ENCODE peak calls at places on chromosomes 16 and 17, in ten cellular contexts. Y is AG04450; Z is fibroblast of lung; V is upper lobe of right lung; L is CD8-positive, alpha-beta T cell; D is lung; N is astrocyte of the spinal cord; T is A549; C is uterus; S is BJ. W is an unnamed sample.

GRCh38 chr17:67246648-67247415 is 1.8 kb upstream of the HELZ start:
- DNase-seq in Y (no peak), Z (peak; percentile 73), V (peak; percentile 83), L (peak; percentile 61), D (peak; percentile 83), N (peak; percentile 55), T (peak; percentile 71), C (peak; percentile 32), S (no peak), W (peak; percentile 58)

GRCh38 chr17:57481901-57482300 is 225.6 kb downstream of the MSI2 start:
- DNase-seq in Y (peak; percentile 96), Z (peak; percentile 100), V (no peak), L (no peak), D (no peak), N (peak; percentile 98), T (no peak), C (peak; percentile 63), S (peak; percentile 92), W (peak; percentile 91)

GRCh38 chr17:74737299-74738050 is 419 bp downstream of the RAB37 start:
- DNase-seq in Y (no peak), Z (peak; percentile 11), V (no peak), L (peak; percentile 75), D (no peak), N (no peak), T (peak; percentile 80), C (no peak), S (no peak), W (peak; percentile 9)

GRCh38 chr16:561957-562938 is 2.1 kb downstream of the PRR35 start:
- DNase-seq in Y (no peak), Z (no peak), V (no peak), L (no peak), D (no peak), N (no peak), T (no peak), C (no peak), S (no peak), W (no peak)

GRCh38 chr16:11784048-11784780 is 12.8 kb downstream of the ZC3H7A start:
- DNase-seq in Y (no peak), Z (peak; percentile 20), V (peak; percentile 32), L (no peak), D (no peak), N (no peak), T (no peak), C (no peak), S (no peak), W (no peak)

GRCh38 chr17:61299517-61300513 is 99.8 kb upstream of the TBX2 start:
- DNase-seq in Y (no peak), Z (no peak), V (no peak), L (no peak), D (no peak), N (no peak), T (no peak), C (no peak), S (no peak), W (no peak)

GRCh38 chr17:67435122-67435521 is 58.0 kb downstream of the PITPNC1 start:
- DNase-seq in Y (no peak), Z (no peak), V (no peak), L (peak; percentile 69), D (no peak), N (no peak), T (no peak), C (no peak), S (no peak), W (peak; percentile 49)

GRCh38 chr17:63414222-63414621 is 31.9 kb downstream of the CYB561 start:
- DNase-seq in Y (no peak), Z (no peak), V (no peak), L (no peak), D (no peak), N (no peak), T (no peak), C (no peak), S (no peak), W (no peak)

GRCh38 chr16:63187638-63188037 is 1151.4 kb upstream of the CDH8 start:
- DNase-seq in Y (no peak), Z (no peak), V (no peak), L (no peak), D (no peak), N (no peak), T (no peak), C (no peak), S (no peak), W (no peak)

GRCh38 chr16:63188076-63188771 is 1152.0 kb upstream of the CDH8 start:
- DNase-seq in Y (no peak), Z (no peak), V (no peak), L (no peak), D (no peak), N (no peak), T (no peak), C (no peak), S (no peak), W (no peak)

DNA sequence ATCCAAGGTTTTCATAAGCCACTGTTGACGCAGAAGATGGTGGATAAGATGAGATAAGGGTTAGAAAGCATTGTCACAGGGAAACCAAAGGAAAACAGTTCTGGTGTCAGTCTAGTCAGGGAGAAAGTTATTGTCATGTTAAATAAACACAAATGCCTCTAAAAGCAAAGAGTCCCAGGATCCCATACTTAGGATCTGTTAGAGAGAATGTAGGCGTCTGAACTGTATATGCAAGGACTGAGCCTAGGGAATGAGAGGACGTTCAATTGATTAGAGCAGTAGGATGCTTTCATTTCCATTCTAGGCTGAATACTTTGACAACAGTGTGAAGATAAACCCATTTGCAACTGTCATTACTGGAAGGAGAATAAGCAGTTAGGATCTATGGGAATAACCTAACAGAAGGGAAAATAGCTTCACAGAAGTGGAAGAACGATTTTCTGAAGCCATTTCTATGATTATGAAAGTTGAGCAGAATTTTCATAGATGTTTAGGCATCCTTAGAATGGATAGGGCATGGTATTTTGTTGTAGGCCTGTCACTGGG is 1149.1 kb upstream of the CDH8 start:
- DNase-seq in Y (no peak), Z (no peak), V (no peak), L (no peak), D (no peak), N (no peak), T (no peak), C (no peak), S (no peak), W (no peak)
- H3K4me3 ChIP-seq in Y (no peak overlapping the region), Z (no peak overlapping the region), V (no peak overlapping the region), L (no peak overlapping the region), D (no peak overlapping the region), N (no peak overlapping the region), T (no peak overlapping the region), C (no peak overlapping the region), S (no peak overlapping the region), W (no peak overlapping the region)

DNA sequence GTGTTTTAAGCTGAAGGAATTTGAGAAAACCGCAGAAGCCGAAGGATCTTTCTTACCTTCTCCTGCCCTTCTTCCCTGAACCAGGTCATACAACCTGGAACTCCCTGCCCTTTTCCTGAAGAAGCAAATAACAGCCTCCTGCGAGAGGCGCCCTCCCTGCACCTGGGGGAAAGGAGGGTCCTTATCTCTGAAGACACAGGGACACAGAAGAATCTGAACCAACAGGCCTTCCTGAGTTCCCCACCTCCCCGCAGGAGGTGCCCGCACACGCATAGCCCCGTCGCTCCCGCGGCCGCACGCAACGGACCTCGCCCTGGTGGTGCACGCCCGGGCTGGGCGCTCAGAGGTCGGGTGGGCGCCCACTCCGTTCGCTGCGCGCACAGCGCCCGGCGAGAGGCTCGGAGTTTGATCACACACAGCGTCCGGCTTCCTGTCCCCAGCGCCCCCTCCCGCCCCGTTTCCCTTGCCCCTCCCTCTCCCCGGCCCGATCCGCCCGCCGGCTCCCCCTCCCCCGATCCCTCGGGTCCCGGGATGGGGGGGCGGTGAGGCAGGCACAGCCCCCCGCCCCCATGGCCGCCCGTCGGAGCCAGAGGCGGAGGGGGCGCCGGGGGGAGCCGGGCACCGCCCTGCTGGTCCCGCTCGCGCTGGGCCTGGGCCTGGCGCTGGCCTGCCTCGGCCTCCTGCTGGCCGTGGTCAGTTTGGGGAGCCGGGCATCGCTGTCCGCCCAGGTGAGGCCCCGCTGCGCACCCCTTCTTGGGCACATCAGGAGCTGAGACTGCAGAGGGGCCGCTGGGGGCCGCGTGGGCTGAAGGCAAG is at the start of gene TNFSF12:
- DNase-seq in Y (no peak), Z (peak; percentile 38), V (peak; percentile 88), L (peak; percentile 80), D (peak; percentile 63), N (no peak), T (no peak), C (peak; percentile 68), S (no peak), W (no peak)
- TF ChIP-seq CTCF in Y (no peak), Z (peak; percentile 14), V (peak; percentile 18), L (no peak), D (no peak), N (peak; percentile 18), T (peak; percentile 19), C (no peak), S (peak; percentile 25), W (no peak)

GRCh38 chr16:27334192-27334764 is 20.5 kb downstream of the IL4R start:
- DNase-seq in Y (no peak), Z (no peak), V (no peak), L (no peak), D (no peak), N (no peak), T (no peak), C (no peak), S (no peak), W (no peak)

GRCh38 chr16:27333104-27333503 is 19.3 kb downstream of the IL4R start:
- DNase-seq in Y (no peak), Z (no peak), V (no peak), L (no peak), D (no peak), N (no peak), T (no peak), C (no peak), S (no peak), W (no peak)

GRCh38 chr16:27333549-27333948 is 19.8 kb downstream of the IL4R start:
- DNase-seq in Y (no peak), Z (no peak), V (no peak), L (no peak), D (no peak), N (no peak), T (no peak), C (no peak), S (no peak), W (no peak)

GRCh38 chr16:27335349-27336052 is 21.7 kb downstream of the IL4R start:
- DNase-seq in Y (no peak), Z (peak; percentile 36), V (no peak), L (no peak), D (no peak), N (no peak), T (no peak), C (no peak), S (peak; percentile 28), W (peak; percentile 88)

DNA sequence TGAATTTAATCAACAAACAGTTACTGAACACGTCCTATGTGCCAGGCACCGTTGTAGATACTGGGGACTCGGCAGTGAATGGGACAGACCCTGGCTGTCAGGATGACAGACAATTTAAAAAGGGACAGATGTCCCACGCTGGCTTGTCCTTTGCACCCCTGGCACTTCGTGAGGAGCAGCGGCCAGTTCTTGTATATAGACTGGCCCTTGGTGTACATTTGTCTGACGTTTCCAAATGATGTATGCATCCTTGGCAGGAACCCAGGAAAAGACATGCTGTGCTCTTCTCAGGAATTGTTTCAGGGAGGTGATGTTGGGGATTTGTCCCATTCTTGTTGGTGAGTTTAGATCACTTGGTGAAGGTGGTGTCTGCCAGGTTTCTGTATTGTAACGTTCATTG is 21.1 kb downstream of the IL4R start:
- DNase-seq in Y (peak; percentile 27), Z (no peak), V (no peak), L (no peak), D (no peak), N (peak; percentile 71), T (no peak), C (no peak), S (no peak), W (peak; percentile 56)
- H3K4me3 ChIP-seq in Y (no peak overlapping the region), Z (no peak overlapping the region), V (no peak overlapping the region), L (no peak overlapping the region), D (no peak overlapping the region), N (no peak overlapping the region), T (no peak overlapping the region), C (no peak overlapping the region), S (no peak overlapping the region), W (no peak overlapping the region)

DNA sequence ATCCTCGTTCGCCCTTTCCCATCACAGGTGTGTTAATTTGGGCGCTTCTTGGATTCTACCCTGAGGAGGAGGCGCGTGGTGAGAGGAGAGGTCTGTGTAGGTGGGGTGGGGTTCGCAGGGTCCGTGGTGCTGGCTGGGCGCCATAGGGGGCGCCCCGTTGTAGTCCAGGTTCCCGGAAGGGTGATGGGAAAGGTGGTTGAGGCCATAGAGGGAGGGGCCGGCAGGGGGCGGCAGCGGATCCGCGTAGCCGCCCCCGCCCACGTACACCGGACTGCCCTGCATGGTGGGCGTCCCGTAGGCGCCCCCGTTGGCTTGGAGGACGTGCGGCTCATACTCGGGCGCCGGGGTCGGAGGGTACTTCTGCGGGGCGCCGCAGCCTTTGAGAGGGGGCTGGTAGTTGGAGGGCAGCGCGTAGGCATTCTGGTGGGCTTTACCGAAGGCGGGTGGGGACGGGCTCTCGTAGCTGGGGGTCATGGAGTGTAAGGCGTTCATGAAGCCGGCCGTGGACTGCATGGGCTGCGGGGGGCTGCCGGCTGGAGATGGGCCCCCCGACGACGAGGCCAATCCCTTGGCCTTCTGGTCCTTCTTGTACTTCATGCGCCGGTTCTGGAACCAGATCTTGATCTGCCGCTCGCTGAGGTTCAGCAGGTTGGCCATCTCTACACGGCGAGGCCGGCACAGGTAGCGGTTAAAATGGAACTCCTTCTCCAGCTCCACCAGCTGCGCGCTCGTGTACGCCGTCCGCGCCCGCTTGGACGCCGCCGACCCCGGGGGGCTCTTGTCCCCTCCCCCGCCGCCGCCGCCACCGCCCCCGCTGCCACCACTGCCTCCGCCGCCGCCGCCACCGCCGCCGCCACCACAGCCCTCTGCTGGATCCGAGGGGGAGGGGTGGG is 5.7 kb upstream of the HOXB2 start:
- DNase-seq in Y (no peak), Z (peak; percentile 41), V (no peak), L (no peak), D (no peak), N (peak; percentile 43), T (no peak), C (no peak), S (no peak), W (no peak)
- TF ChIP-seq CTCF in Y (peak; percentile 49), Z (peak; percentile 27), V (no peak), L (no peak), D (no peak), N (peak; percentile 52), T (peak; percentile 7), C (no peak), S (no peak), W (no peak)

W was measured in fibroblast of mammary gland.